ENCODE peak calls at places on chromosomes 7 and 10, in seven cellular contexts. One of them, this sample, is unnamed.

GRCh38 chr7:116614509-116615285 is 57.3 kb upstream of the MET start:
- DNase-seq in H54: no peak
- DNase-seq in KG1: no peak
- DNase-seq in cerebellar cortex: no peak
- DNase-seq in AG20443: no peak
- DNase-seq in AG09319: no peak
- DNase-seq in HEK293T: no peak
- DNase-seq in this sample: peak

GRCh38 chr10:125084191-125085186 is 75.9 kb downstream of the CTBP2 start:
- DNase-seq in H54: peak
- DNase-seq in KG1: no peak
- DNase-seq in cerebellar cortex: peak
- DNase-seq in AG20443: peak
- DNase-seq in AG09319: peak
- DNase-seq in HEK293T: peak
- DNase-seq in this sample: peak

GRCh38 chr10:3773465-3774017 is 11.5 kb downstream of the KLF6 start:
- DNase-seq in H54: no peak
- DNase-seq in KG1: no peak
- DNase-seq in cerebellar cortex: no peak
- DNase-seq in AG20443: peak
- DNase-seq in AG09319: no peak
- DNase-seq in HEK293T: no peak
- DNase-seq in this sample: peak

GRCh38 chr7:80827238-80827633 is 91.6 kb downstream of the SEMA3C start:
- DNase-seq in H54: no peak
- DNase-seq in KG1: no peak
- DNase-seq in cerebellar cortex: no peak
- DNase-seq in AG20443: no peak
- DNase-seq in AG09319: no peak
- DNase-seq in HEK293T: no peak
- DNase-seq in this sample: peak

GRCh38 chr10:114938818-114939193 is 811 bp downstream of the TRUB1 start:
- DNase-seq in H54: no peak
- DNase-seq in KG1: peak
- DNase-seq in cerebellar cortex: no peak
- DNase-seq in AG20443: no peak
- DNase-seq in AG09319: no peak
- DNase-seq in HEK293T: no peak
- DNase-seq in this sample: no peak

GRCh38 chr7:9937944-9938631 is 1035.6 kb upstream of the PHF14 start:
- DNase-seq in H54: no peak
- DNase-seq in KG1: no peak
- DNase-seq in cerebellar cortex: no peak
- DNase-seq in AG20443: no peak
- DNase-seq in AG09319: no peak
- DNase-seq in HEK293T: no peak
- DNase-seq in this sample: peak

GRCh38 chr10:110487411-110488123 is 10.1 kb upstream of the DUSP5 start:
- DNase-seq in H54: no peak
- DNase-seq in KG1: no peak
- DNase-seq in cerebellar cortex: no peak
- DNase-seq in AG20443: no peak
- DNase-seq in AG09319: no peak
- DNase-seq in HEK293T: no peak
- DNase-seq in this sample: no peak

GRCh38 chr7:36638140-36638539 is 86.2 kb downstream of the AOAH start:
- DNase-seq in H54: no peak
- DNase-seq in KG1: no peak
- DNase-seq in cerebellar cortex: no peak
- DNase-seq in AG20443: no peak
- DNase-seq in AG09319: no peak
- DNase-seq in HEK293T: peak
- DNase-seq in this sample: no peak

GRCh38 chr10:51861731-51862130 is 162.3 kb upstream of the CSTF2T start:
- DNase-seq in H54: no peak
- DNase-seq in KG1: no peak
- DNase-seq in cerebellar cortex: no peak
- DNase-seq in AG20443: no peak
- DNase-seq in AG09319: no peak
- DNase-seq in HEK293T: no peak
- DNase-seq in this sample: no peak

GRCh38 chr10:129288940-129289468 is 178.0 kb upstream of the MGMT start:
- DNase-seq in H54: no peak
- DNase-seq in KG1: no peak
- DNase-seq in cerebellar cortex: no peak
- DNase-seq in AG20443: no peak
- DNase-seq in AG09319: no peak
- DNase-seq in HEK293T: no peak
- DNase-seq in this sample: peak

GRCh38 chr10:48257407-48257961 is 17.0 kb downstream of the FRMPD2 start:
- DNase-seq in H54: no peak
- DNase-seq in KG1: no peak
- DNase-seq in cerebellar cortex: no peak
- DNase-seq in AG20443: no peak
- DNase-seq in AG09319: no peak
- DNase-seq in HEK293T: no peak
- DNase-seq in this sample: no peak

GRCh38 chr7:137074386-137075030 is 206.1 kb downstream of the CHRM2 start:
- DNase-seq in H54: no peak
- DNase-seq in KG1: no peak
- DNase-seq in cerebellar cortex: no peak
- DNase-seq in AG20443: peak
- DNase-seq in AG09319: peak
- DNase-seq in HEK293T: no peak
- DNase-seq in this sample: peak

This sample was measured in cardiac fibroblast.